ENCODE peak calls at places on chromosomes 7 and 10, in seven cellular contexts. P, N, O, L, A, V and R are unnamed samples.

GRCh38 chr10:22002531-22003110 is 909 bp downstream of the DNAJC1 start:
- ATAC-seq in P (peak), N (no peak), O (peak), L (peak), A (peak), V (no peak), R (peak)

GRCh38 chr10:128078136-128078969 is 47.9 kb downstream of the MKI67 start:
- ATAC-seq in P (peak), N (peak), O (peak), L (peak), A (peak), V (peak), R (no peak)

GRCh38 chr7:24419527-24419926 is 135.5 kb downstream of the NPY start:
- ATAC-seq in P (no peak), N (no peak), O (no peak), L (no peak), A (no peak), V (no peak), R (no peak)

GRCh38 chr10:115818015-115818414 is 455.0 kb downstream of the GFRA1 start:
- ATAC-seq in P (no peak), N (no peak), O (no peak), L (no peak), A (no peak), V (no peak), R (no peak)

GRCh38 chr10:132452216-132452650 is 55.2 kb downstream of the PWWP2B start:
- ATAC-seq in P (no peak), N (peak), O (peak), L (no peak), A (peak), V (peak), R (no peak)

GRCh38 chr10:121669010-121669366 is 70.7 kb upstream of the FGFR2 start:
- ATAC-seq in P (no peak), N (no peak), O (no peak), L (no peak), A (no peak), V (no peak), R (peak)

GRCh38 chr10:16967000-16967865 is 150.0 kb upstream of the RSU1 start:
- ATAC-seq in P (no peak), N (no peak), O (no peak), L (no peak), A (no peak), V (no peak), R (no peak)

GRCh38 chr10:83736008-83736407 is 403.3 kb upstream of the GHITM start:
- ATAC-seq in P (no peak), N (no peak), O (no peak), L (no peak), A (no peak), V (no peak), R (no peak)

GRCh38 chr10:69479737-69480412 is 28.6 kb downstream of the TSPAN15 start:
- ATAC-seq in P (no peak), N (no peak), O (no peak), L (no peak), A (peak), V (peak), R (peak)

GRCh38 chr10:57014758-57015157 is 653.7 kb upstream of the ZWINT start:
- ATAC-seq in P (no peak), N (no peak), O (no peak), L (no peak), A (no peak), V (no peak), R (no peak)

GRCh38 chr7:132654150-132654549 is 77.9 kb upstream of the PLXNA4 start:
- ATAC-seq in P (peak), N (no peak), O (peak), L (peak), A (peak), V (no peak), R (no peak)

GRCh38 chr10:3222068-3222467 is 49.5 kb upstream of the PITRM1 start:
- ATAC-seq in P (no peak), N (no peak), O (no peak), L (peak), A (peak), V (no peak), R (no peak)

GRCh38 chr10:33570495-33570894 is 236.0 kb upstream of the NRP1 start:
- ATAC-seq in P (no peak), N (peak), O (no peak), L (no peak), A (no peak), V (no peak), R (peak)

GRCh38 chr10:80133221-80133620 is 691 bp downstream of the PLAC9 start:
- ATAC-seq in P (no peak), N (no peak), O (no peak), L (no peak), A (no peak), V (peak), R (peak)

GRCh38 chr10:32939296-32940111 is 18.5 kb downstream of the ITGB1 start:
- ATAC-seq in P (no peak), N (peak), O (peak), L (peak), A (no peak), V (no peak), R (no peak)

GRCh38 chr10:114859227-114859626 is 37.6 kb downstream of the FHIP2A start:
- ATAC-seq in P (no peak), N (no peak), O (no peak), L (no peak), A (no peak), V (peak), R (no peak)

GRCh38 chr7:117951711-117952280 is 78.6 kb upstream of the CTTNBP2 start:
- ATAC-seq in P (peak), N (no peak), O (peak), L (peak), A (no peak), V (no peak), R (no peak)

GRCh38 chr7:106623846-106624245 is 37.1 kb downstream of the CCDC71L start:
- ATAC-seq in P (no peak), N (no peak), O (no peak), L (no peak), A (no peak), V (no peak), R (no peak)

GRCh38 chr10:102602272-102603045 is 41.8 kb upstream of the TRIM8 start:
- ATAC-seq in P (no peak), N (no peak), O (no peak), L (no peak), A (no peak), V (no peak), R (peak)

GRCh38 chr7:47432988-47433895 is 148.7 kb downstream of the TNS3 start:
- ATAC-seq in P (no peak), N (no peak), O (no peak), L (no peak), A (no peak), V (no peak), R (peak)

GRCh38 chr10:84329094-84329611 is 764 bp downstream of the CCSER2 start:
- ATAC-seq in P (peak), N (no peak), O (peak), L (peak), A (peak), V (peak), R (no peak)

GRCh38 chr10:127293640-127294039 is 97.2 kb upstream of the INSYN2A start:
- ATAC-seq in P (no peak), N (no peak), O (no peak), L (no peak), A (no peak), V (no peak), R (no peak)

GRCh38 chr7:47659664-47660462 is 78.0 kb upstream of the TNS3 start:
- ATAC-seq in P (no peak), N (peak), O (peak), L (no peak), A (no peak), V (peak), R (no peak)

GRCh38 chr10:11288302-11288701 is 270.6 kb downstream of the CELF2 start:
- ATAC-seq in P (no peak), N (no peak), O (no peak), L (no peak), A (no peak), V (no peak), R (no peak)
- TF ChIP-seq POLR2AphosphoS5 in P (no peak), N (no peak), O (no peak), L (no peak), A (no peak), V (no peak), R (no peak)

GRCh38 chr10:60757422-60757895 is 20.8 kb upstream of the CDK1 start:
- ATAC-seq in P (peak), N (no peak), O (no peak), L (no peak), A (peak), V (no peak), R (no peak)

GRCh38 chr10:60753152-60753551 is 25.1 kb upstream of the CDK1 start:
- ATAC-seq in P (no peak), N (no peak), O (no peak), L (no peak), A (no peak), V (no peak), R (no peak)

GRCh38 chr10:60747817-60748469 is 30.3 kb upstream of the CDK1 start:
- ATAC-seq in P (no peak), N (no peak), O (no peak), L (no peak), A (no peak), V (no peak), R (no peak)

GRCh38 chr10:60759181-60759580 is 19.1 kb upstream of the CDK1 start:
- ATAC-seq in P (no peak), N (no peak), O (no peak), L (no peak), A (no peak), V (no peak), R (no peak)

DNA sequence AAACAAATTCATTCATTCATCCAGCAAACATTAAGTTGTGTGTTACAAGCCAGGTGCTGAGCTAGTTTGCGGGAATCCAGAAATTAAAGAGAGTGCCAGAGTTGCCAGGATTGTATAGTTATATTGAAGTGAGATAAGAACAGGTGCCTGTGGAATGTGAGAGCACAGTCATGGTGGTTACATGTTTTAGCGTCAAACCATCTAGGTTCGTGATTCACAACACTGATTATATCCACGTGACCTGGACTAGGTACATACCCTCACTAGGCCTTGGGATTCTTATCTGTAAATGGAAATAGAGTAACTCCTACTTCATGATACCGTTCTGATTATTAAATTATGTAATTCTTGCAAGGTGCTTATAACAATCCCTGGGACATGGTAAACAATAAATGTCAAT is 24.5 kb upstream of the CDK1 start:
- ATAC-seq in P (no peak), N (no peak), O (no peak), L (no peak), A (no peak), V (no peak), R (no peak)
- TF ChIP-seq POLR2AphosphoS5 in P (no peak), N (no peak), O (no peak), L (no peak), A (no peak), V (no peak), R (no peak)

GRCh38 chr10:71964669-71965515 is 697 bp downstream of the CHST3 start:
- ATAC-seq in P (peak), N (peak), O (peak), L (no peak), A (peak), V (peak), R (peak)

GRCh38 chr10:71962915-71963314 is 1.3 kb upstream of the CHST3 start:
- ATAC-seq in P (no peak), N (no peak), O (peak), L (no peak), A (no peak), V (no peak), R (no peak)

GRCh38 chr10:71961831-71962230 is 2.4 kb upstream of the CHST3 start:
- ATAC-seq in P (no peak), N (no peak), O (no peak), L (no peak), A (no peak), V (no peak), R (no peak)

GRCh38 chr10:71963756-71964668 is at the start of gene CHST3:
- ATAC-seq in P (peak), N (peak), O (peak), L (peak), A (peak), V (peak), R (peak)

GRCh38 chr10:71963351-71963755 is 842 bp upstream of the CHST3 start:
- ATAC-seq in P (no peak), N (no peak), O (peak), L (no peak), A (peak), V (no peak), R (peak)
- TF ChIP-seq POLR2AphosphoS5 in P (no peak), N (no peak), O (peak), L (no peak), A (no peak), V (no peak), R (peak)

GRCh38 chr7:136086712-136087111 is 109.6 kb upstream of the MTPN start:
- ATAC-seq in P (peak), N (peak), O (peak), L (peak), A (peak), V (peak), R (peak)
- TF ChIP-seq POLR2AphosphoS5 in P (peak), N (no peak), O (no peak), L (no peak), A (no peak), V (no peak), R (no peak)